ENCODE peak calls at places on chromosomes 7 and 10, in nine cellular contexts. Y is uterus, G is HCT116, J is transverse colon, Q is esophagus squamous epithelium, R is heart left ventricle, N is IMR-90, I is ovary, V is H1. T is an unnamed sample. For H3K4me1, the result is how much of the 10 kb centered on the place peaks cover.

GRCh38 chr10:28922127-28922526 is 244.8 kb downstream of the BAMBI start:
- DNase-seq in Y (no peak), G (no peak), J (no peak), Q (no peak), R (no peak), N (peak), I (no peak), V (no peak), T (no peak)

GRCh38 chr7:14973712-14974428 is 71.3 kb upstream of the DGKB start:
- DNase-seq in Y (no peak), G (no peak), J (no peak), Q (no peak), R (no peak), N (no peak), I (no peak), V (no peak), T (no peak)

GRCh38 chr10:46560381-46560780 is 3.9 kb upstream of the GPRIN2 start:
- DNase-seq in Y (peak), G (no peak), J (peak), Q (no peak), R (peak), N (no peak), I (no peak), V (peak), T (no peak)

GRCh38 chr7:121259826-121260225 is 69.0 kb upstream of the WNT16 start:
- DNase-seq in Y (no peak), G (no peak), J (no peak), Q (no peak), R (no peak), N (no peak), I (no peak), V (no peak), T (no peak)

GRCh38 chr10:867807-868206 is 63.7 kb downstream of the LARP4B start:
- DNase-seq in Y (no peak), G (no peak), J (no peak), Q (no peak), R (no peak), N (peak), I (no peak), V (no peak), T (no peak)

GRCh38 chr10:17098012-17098411 is 31.6 kb downstream of the CUBN start:
- DNase-seq in Y (no peak), G (no peak), J (no peak), Q (no peak), R (no peak), N (no peak), I (no peak), V (no peak), T (no peak)

GRCh38 chr10:133164816-133165555 is 5.0 kb downstream of the KNDC1 start:
- DNase-seq in Y (no peak), G (no peak), J (no peak), Q (no peak), R (no peak), N (no peak), I (peak), V (no peak), T (no peak)

GRCh38 chr7:130281227-130281626 is 11.7 kb upstream of the CPA4 start:
- DNase-seq in Y (no peak), G (no peak), J (no peak), Q (no peak), R (no peak), N (peak), I (no peak), V (no peak), T (no peak)

GRCh38 chr10:102384053-102384452 is 11.5 kb upstream of the NFKB2 start:
- DNase-seq in Y (no peak), G (no peak), J (peak), Q (no peak), R (no peak), N (no peak), I (no peak), V (peak), T (no peak)

GRCh38 chr10:23399701-23400144 is 39.2 kb upstream of the OTUD1 start:
- DNase-seq in Y (no peak), G (no peak), J (no peak), Q (no peak), R (no peak), N (peak), I (no peak), V (no peak), T (peak)

GRCh38 chr7:103989200-103989784 is at the start of gene RELN:
- DNase-seq in Y (no peak), G (no peak), J (no peak), Q (no peak), R (no peak), N (peak), I (no peak), V (peak), T (no peak)

GRCh38 chr7:4782333-4783291 is 7.2 kb downstream of the AP5Z1 start:
- DNase-seq in Y (no peak), G (no peak), J (no peak), Q (no peak), R (no peak), N (no peak), I (no peak), V (no peak), T (no peak)

GRCh38 chr10:92387289-92387940 is 96.4 kb downstream of the MARCHF5 start:
- DNase-seq in Y (no peak), G (peak), J (no peak), Q (no peak), R (no peak), N (peak), I (no peak), V (peak), T (no peak)

GRCh38 chr10:57692255-57692980 is 575.3 kb downstream of the IPMK start:
- DNase-seq in Y (no peak), G (no peak), J (no peak), Q (no peak), R (no peak), N (peak), I (no peak), V (no peak), T (no peak)

GRCh38 chr7:7566651-7567611 is at the start of gene MIOS:
- DNase-seq in Y (peak), G (peak), J (peak), Q (no peak), R (peak), N (peak), I (peak), V (peak), T (peak)

GRCh38 chr7:155750255-155751125 is 61.8 kb downstream of the SHH start:
- DNase-seq in Y (no peak), G (no peak), J (no peak), Q (no peak), R (no peak), N (no peak), I (no peak), V (no peak), T (no peak)

GRCh38 chr10:114655671-114656070 is 2.4 kb downstream of the ABLIM1 start:
- DNase-seq in Y (no peak), G (no peak), J (no peak), Q (no peak), R (no peak), N (no peak), I (no peak), V (no peak), T (no peak)

GRCh38 chr7:76201732-76202665 is at the start of gene SRRM3:
- DNase-seq in Y (peak), G (peak), J (peak), Q (no peak), R (peak), N (peak), I (peak), V (peak), T (peak)

GRCh38 chr10:77374189-77374656 is 263.4 kb downstream of the KCNMA1 start:
- DNase-seq in Y (no peak), G (no peak), J (no peak), Q (no peak), R (no peak), N (peak), I (no peak), V (no peak), T (no peak)

GRCh38 chr7:27901028-27901760 is 161.2 kb downstream of the TAX1BP1 start:
- DNase-seq in Y (no peak), G (no peak), J (no peak), Q (no peak), R (no peak), N (peak), I (no peak), V (no peak), T (no peak)

GRCh38 chr7:135936497-135937217 is 40.5 kb downstream of the MTPN start:
- DNase-seq in Y (no peak), G (no peak), J (no peak), Q (no peak), R (no peak), N (no peak), I (no peak), V (no peak), T (no peak)

GRCh38 chr7:7688956-7689355 is 29.5 kb downstream of the RPA3 start:
- DNase-seq in Y (no peak), G (no peak), J (no peak), Q (no peak), R (no peak), N (no peak), I (no peak), V (no peak), T (peak)

GRCh38 chr10:11713186-11713743 is 28.9 kb upstream of the ECHDC3 start:
- DNase-seq in Y (peak), G (no peak), J (peak), Q (no peak), R (peak), N (peak), I (peak), V (no peak), T (no peak)

GRCh38 chr10:26311383-26311940 is 94.9 kb downstream of the GAD2 start:
- DNase-seq in Y (no peak), G (peak), J (no peak), Q (no peak), R (no peak), N (no peak), I (no peak), V (peak), T (no peak)

GRCh38 chr7:113289140-113289740 is 170.9 kb upstream of the SMIM30 start:
- DNase-seq in Y (no peak), G (peak), J (no peak), Q (no peak), R (no peak), N (peak), I (no peak), V (no peak), T (no peak)

GRCh38 chr7:26078437-26079362 is 73.3 kb upstream of the NFE2L3 start:
- DNase-seq in Y (peak), G (peak), J (peak), Q (peak), R (peak), N (no peak), I (peak), V (peak), T (peak)

GRCh38 chr7:114083714-114084113 is 164.9 kb upstream of the PPP1R3A start:
- DNase-seq in Y (no peak), G (no peak), J (no peak), Q (no peak), R (no peak), N (no peak), I (no peak), V (no peak), T (no peak)

GRCh38 chr7:139744768-139745250 is 33.0 kb downstream of the HIPK2 start:
- DNase-seq in Y (peak), G (no peak), J (no peak), Q (no peak), R (peak), N (no peak), I (no peak), V (no peak), T (no peak)

GRCh38 chr10:123146892-123147634 is 873 bp upstream of the HMX2 start:
- DNase-seq in Y (no peak), G (no peak), J (no peak), Q (no peak), R (no peak), N (no peak), I (no peak), V (no peak), T (no peak)

GRCh38 chr10:112585960-112586359 is 138.9 kb downstream of the VTI1A start:
- DNase-seq in Y (no peak), G (no peak), J (no peak), Q (no peak), R (no peak), N (no peak), I (no peak), V (no peak), T (no peak)

GRCh38 chr10:13001041-13001886 is at the start of gene CCDC3:
- DNase-seq in Y (no peak), G (no peak), J (no peak), Q (no peak), R (peak), N (no peak), I (peak), V (peak), T (no peak)

GRCh38 chr10:34666008-34666700 is 148.9 kb downstream of the PARD3 start:
- DNase-seq in Y (peak), G (peak), J (peak), Q (no peak), R (no peak), N (peak), I (peak), V (no peak), T (peak)

GRCh38 chr7:105860793-105861192 is 15.6 kb downstream of the ATXN7L1 start:
- DNase-seq in Y (no peak), G (no peak), J (no peak), Q (no peak), R (no peak), N (no peak), I (no peak), V (no peak), T (no peak)

GRCh38 chr10:119358140-119358512 is 150.8 kb downstream of the GRK5 start:
- DNase-seq in Y (no peak), G (no peak), J (no peak), Q (no peak), R (no peak), N (no peak), I (no peak), V (no peak), T (no peak)

GRCh38 chr10:124699471-124700292 is 44.5 kb downstream of the FAM53B start:
- DNase-seq in Y (no peak), G (no peak), J (no peak), Q (no peak), R (peak), N (no peak), I (peak), V (no peak), T (no peak)

GRCh38 chr10:124698560-124699470 is 45.4 kb downstream of the FAM53B start:
- DNase-seq in Y (no peak), G (no peak), J (no peak), Q (no peak), R (peak), N (no peak), I (peak), V (no peak), T (peak)

GRCh38 chr10:124696446-124697392 is 47.5 kb downstream of the FAM53B start:
- DNase-seq in Y (no peak), G (no peak), J (no peak), Q (no peak), R (no peak), N (no peak), I (no peak), V (no peak), T (no peak)

GRCh38 chr10:124697443-124697836 is 46.7 kb downstream of the FAM53B start:
- DNase-seq in Y (no peak), G (no peak), J (no peak), Q (no peak), R (no peak), N (no peak), I (peak), V (no peak), T (no peak)

DNA sequence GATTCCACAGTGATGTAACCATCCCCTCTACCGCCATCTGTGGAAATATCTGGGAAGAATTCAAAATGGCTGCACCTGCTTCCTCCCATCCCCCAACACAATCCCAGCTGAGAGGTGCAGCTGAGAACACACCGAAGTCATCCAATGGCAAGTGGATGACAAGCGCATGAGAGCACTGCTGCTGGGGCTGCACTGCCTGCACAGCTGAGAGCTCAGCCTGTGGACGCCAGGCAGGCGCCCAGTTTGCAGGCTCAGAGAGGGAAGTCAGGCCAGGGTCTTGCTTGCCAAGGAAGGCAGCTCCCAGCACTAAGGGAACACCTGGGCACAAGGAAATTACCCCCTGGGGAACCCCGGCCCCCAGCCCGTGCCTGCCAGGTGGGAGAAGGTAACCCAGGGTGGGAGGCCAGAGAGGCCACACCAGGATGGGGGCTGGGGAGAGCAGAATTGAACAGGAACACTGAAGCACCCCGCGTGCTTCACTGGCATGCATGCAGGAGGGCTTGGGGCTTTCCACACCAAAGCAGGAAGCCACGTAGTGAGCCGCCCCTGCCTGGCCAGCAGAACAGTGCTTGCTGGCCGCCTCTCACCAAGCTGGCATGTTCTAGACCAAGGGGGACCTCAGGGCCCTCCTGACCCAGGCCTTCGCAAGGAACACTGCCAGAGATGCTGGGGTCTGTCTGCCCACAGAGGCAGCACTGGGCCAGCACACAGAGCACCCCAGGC is 46.2 kb downstream of the FAM53B start:
- DNase-seq in Y (no peak), G (no peak), J (no peak), Q (no peak), R (peak), N (peak), I (peak), V (no peak), T (no peak)
- TF ChIP-seq POLR2A in Y (no peak), G (no peak), J (no peak), Q (no peak), R (no peak), N (no peak), I (no peak), V (no peak), T (peak)

GRCh38 chr7:6161463-6162330 is 110.7 kb downstream of the CYTH3 start:
- DNase-seq in Y (no peak), G (no peak), J (no peak), Q (no peak), R (no peak), N (no peak), I (no peak), V (no peak), T (no peak)
- TF ChIP-seq CTCF in Y (no peak), G (no peak), J (no peak), Q (no peak), R (no peak), N (no peak), I (no peak), V (no peak), T (no peak)

GRCh38 chr7:40775877-40776276 is 641.1 kb downstream of the SUGCT start:
- DNase-seq in Y (no peak), G (no peak), J (no peak), Q (no peak), R (no peak), N (no peak), I (no peak), V (no peak), T (no peak)
- H3K4me1 ChIP-seq in Y (under half), G (under half), J (under half), Q (under half), R (under half), N (under half), I (under half), V (under half), T (under half)

DNA sequence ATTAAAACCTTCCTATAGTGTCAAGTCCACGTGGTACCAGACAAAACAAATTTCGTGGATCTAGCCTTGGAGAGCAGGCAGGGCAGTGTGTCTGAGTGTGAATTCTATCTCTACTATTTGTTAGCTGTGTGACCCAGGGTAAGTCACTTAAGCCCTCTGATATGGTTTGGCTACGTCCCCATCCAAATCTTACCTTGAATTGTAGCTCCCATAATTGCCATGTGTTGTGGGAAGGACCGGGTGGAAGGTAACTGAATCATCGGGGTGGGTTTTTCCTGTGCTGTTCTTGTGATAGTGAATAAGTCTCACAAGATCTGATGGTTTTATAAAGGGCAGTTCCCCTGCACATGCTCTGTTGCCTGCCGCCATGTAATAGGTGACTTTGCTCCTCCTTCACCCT is 2.8 kb upstream of the NPFFR1 start:
- DNase-seq in Y (no peak), G (no peak), J (no peak), Q (no peak), R (no peak), N (no peak), I (no peak), V (no peak), T (no peak)
- TF ChIP-seq POLR2A in Y (no peak), G (no peak), J (no peak), Q (no peak), R (no peak), N (no peak), I (no peak), V (no peak), T (no peak)

GRCh38 chr10:82757397-82757796 is 882.4 kb downstream of the NRG3 start:
- DNase-seq in Y (no peak), G (no peak), J (no peak), Q (no peak), R (no peak), N (no peak), I (no peak), V (no peak), T (no peak)
- TF ChIP-seq CTCF in Y (no peak), G (no peak), J (no peak), Q (no peak), R (no peak), N (no peak), I (no peak), V (no peak), T (no peak)

GRCh38 chr10:73915206-73915851 is 4.4 kb downstream of the PLAU start:
- DNase-seq in Y (no peak), G (no peak), J (no peak), Q (no peak), R (no peak), N (no peak), I (no peak), V (no peak), T (no peak)
- H3K4me1 ChIP-seq in Y (under half), G (under half), J (under half), Q (under half), R (under half), N (under half), I (under half), V (under half), T (under half)